ENCODE peak calls at places on chromosomes 16 and 17, in eight cellular contexts. A, G, Q, Z, R, W, E and L are unnamed samples.

GRCh38 chr16:1221628-1222552 is 3.2 kb downstream of the TPSG1 start:
- DNase-seq in A (no peak), G (no peak), Q (no peak), Z (no peak), R (no peak), W (no peak), E (no peak), L (no peak)

GRCh38 chr16:23584186-23585076 is 11.7 kb downstream of the NDUFAB1 start:
- DNase-seq in A (no peak), G (no peak), Q (no peak), Z (no peak), R (no peak), W (no peak), E (no peak), L (no peak)

GRCh38 chr17:28843810-28844137 is 1.2 kb upstream of the FAM222B start:
- DNase-seq in A (no peak), G (no peak), Q (no peak), Z (no peak), R (no peak), W (no peak), E (no peak), L (no peak)

GRCh38 chr17:63519972-63520882 is 2.9 kb upstream of the KCNH6 start:
- DNase-seq in A (no peak), G (no peak), Q (no peak), Z (no peak), R (no peak), W (no peak), E (no peak), L (no peak)

GRCh38 chr17:13024033-13024432 is 6.2 kb upstream of the ELAC2 start:
- DNase-seq in A (no peak), G (no peak), Q (no peak), Z (no peak), R (no peak), W (no peak), E (no peak), L (no peak)

GRCh38 chr17:8420041-8420934 is 15.4 kb upstream of the NDEL1 start:
- DNase-seq in A (peak; percentile 91), G (no peak), Q (no peak), Z (no peak), R (no peak), W (peak; percentile 53), E (no peak), L (peak; percentile 77)

GRCh38 chr17:61248399-61248798 is 151.2 kb upstream of the TBX2 start:
- DNase-seq in A (no peak), G (no peak), Q (no peak), Z (no peak), R (no peak), W (peak; percentile 27), E (no peak), L (peak; percentile 97)

GRCh38 chr17:74186498-74186897 is 17.0 kb upstream of the RPL38 start:
- DNase-seq in A (no peak), G (no peak), Q (no peak), Z (no peak), R (no peak), W (no peak), E (no peak), L (no peak)

GRCh38 chr16:66568355-66568754 is 2.1 kb downstream of the CMTM1 start:
- DNase-seq in A (no peak), G (no peak), Q (no peak), Z (no peak), R (no peak), W (no peak), E (no peak), L (no peak)

GRCh38 chr17:28043296-28043695 is 819 bp downstream of the NLK start:
- DNase-seq in A (no peak), G (no peak), Q (no peak), Z (no peak), R (no peak), W (no peak), E (no peak), L (no peak)

GRCh38 chr16:53821487-53821886 is 117.5 kb downstream of the FTO start:
- DNase-seq in A (no peak), G (no peak), Q (no peak), Z (no peak), R (peak; percentile 11), W (peak; percentile 49), E (no peak), L (peak; percentile 27)

GRCh38 chr16:56425439-56425832 is at the start of gene AMFR:
- DNase-seq in A (peak; percentile 89), G (no peak), Q (peak; percentile 56), Z (peak; percentile 78), R (peak; percentile 28), W (peak; percentile 86), E (no peak), L (peak; percentile 82)

GRCh38 chr17:5837055-5837491 is 233.1 kb upstream of the WSCD1 start:
- DNase-seq in A (peak; percentile 4), G (no peak), Q (no peak), Z (peak; percentile 83), R (peak; percentile 19), W (peak; percentile 62), E (no peak), L (peak; percentile 69)

GRCh38 chr16:68267612-68268405 is 3.5 kb downstream of the SLC7A6 start:
- DNase-seq in A (no peak), G (no peak), Q (no peak), Z (no peak), R (no peak), W (no peak), E (no peak), L (no peak)

GRCh38 chr16:74025-74424 is 1.6 kb upstream of the RHBDF1 start:
- DNase-seq in A (no peak), G (no peak), Q (no peak), Z (no peak), R (no peak), W (no peak), E (no peak), L (no peak)

GRCh38 chr16:5350118-5350517 is 252.5 kb upstream of the EEF2KMT start:
- DNase-seq in A (no peak), G (no peak), Q (no peak), Z (no peak), R (no peak), W (no peak), E (no peak), L (no peak)

GRCh38 chr16:58866935-58867334 is 132.8 kb upstream of the GOT2 start:
- DNase-seq in A (no peak), G (no peak), Q (no peak), Z (no peak), R (no peak), W (no peak), E (no peak), L (no peak)

GRCh38 chr17:6843241-6843890 is 11.8 kb upstream of the TEKT1 start:
- DNase-seq in A (peak; percentile 69), G (no peak), Q (no peak), Z (peak; percentile 23), R (no peak), W (peak; percentile 56), E (no peak), L (peak; percentile 39)

GRCh38 chr16:85448557-85449194 is 164.4 kb upstream of the GSE1 start:
- DNase-seq in A (no peak), G (no peak), Q (no peak), Z (no peak), R (no peak), W (no peak), E (no peak), L (no peak)

GRCh38 chr17:21287703-21288449 is 3.4 kb downstream of the MAP2K3 start:
- DNase-seq in A (peak; percentile 97), G (peak; percentile 95), Q (peak; percentile 89), Z (peak; percentile 91), R (peak; percentile 76), W (peak; percentile 97), E (peak; percentile 97), L (peak; percentile 97)

GRCh38 chr17:61253937-61254677 is 145.5 kb upstream of the TBX2 start:
- DNase-seq in A (no peak), G (no peak), Q (no peak), Z (no peak), R (no peak), W (no peak), E (no peak), L (no peak)

GRCh38 chr17:1762233-1762905 is 509 bp downstream of the SERPINF1 start:
- DNase-seq in A (peak; percentile 82), G (no peak), Q (no peak), Z (no peak), R (no peak), W (peak; percentile 52), E (no peak), L (peak; percentile 79)

GRCh38 chr16:1781254-1781653 is 1.1 kb downstream of the SPSB3 start:
- DNase-seq in A (no peak), G (no peak), Q (no peak), Z (no peak), R (no peak), W (no peak), E (no peak), L (no peak)

GRCh38 chr17:76709077-76709950 is 1.5 kb downstream of the MXRA7 start:
- DNase-seq in A (peak; percentile 97), G (peak; percentile 82), Q (no peak), Z (no peak), R (peak; percentile 93), W (peak; percentile 99), E (no peak), L (peak; percentile 81)

GRCh38 chr16:72840591-72841381 is 207.1 kb downstream of the ZFHX3 start:
- DNase-seq in A (no peak), G (no peak), Q (no peak), Z (no peak), R (no peak), W (peak; percentile 31), E (no peak), L (no peak)

GRCh38 chr16:694187-694862 is 4.1 kb upstream of the WDR24 start:
- DNase-seq in A (no peak), G (no peak), Q (no peak), Z (no peak), R (no peak), W (no peak), E (no peak), L (no peak)

GRCh38 chr16:24689128-24689527 is 40.3 kb upstream of the TNRC6A start:
- DNase-seq in A (peak; percentile 72), G (no peak), Q (no peak), Z (no peak), R (no peak), W (peak; percentile 79), E (no peak), L (peak; percentile 66)

GRCh38 chr17:66215529-66215911 is 13.7 kb downstream of the APOH start:
- DNase-seq in A (no peak), G (no peak), Q (no peak), Z (no peak), R (no peak), W (no peak), E (no peak), L (no peak)

GRCh38 chr16:30534368-30535105 is at the start of gene ZNF747:
- DNase-seq in A (peak; percentile 87), G (peak; percentile 91), Q (peak; percentile 90), Z (peak; percentile 83), R (no peak), W (peak; percentile 77), E (peak; percentile 85), L (peak; percentile 70)

GRCh38 chr17:61619493-61619892 is 28.5 kb upstream of the NACA2 start:
- DNase-seq in A (no peak), G (no peak), Q (no peak), Z (no peak), R (no peak), W (no peak), E (no peak), L (no peak)

GRCh38 chr17:50123649-50124349 is 6.2 kb downstream of the SAMD14 start:
- DNase-seq in A (no peak), G (no peak), Q (no peak), Z (no peak), R (no peak), W (no peak), E (no peak), L (no peak)

GRCh38 chr17:62712011-62712615 is 84.6 kb downstream of the MRC2 start:
- DNase-seq in A (no peak), G (no peak), Q (no peak), Z (no peak), R (no peak), W (no peak), E (no peak), L (no peak)

GRCh38 chr17:49739662-49740271 is 24.2 kb downstream of the FAM117A start:
- DNase-seq in A (peak; percentile 84), G (peak; percentile 84), Q (peak; percentile 58), Z (no peak), R (no peak), W (no peak), E (peak; percentile 83), L (no peak)